ENCODE peak calls at places on chromosomes 3 and 15, in six cellular contexts. X is CD4-positive, alpha-beta memory T cell; O is adrenal gland; U is neuronal stem cell; B is GM23248; T is aorta. A is an unnamed sample. For H3K27me3 and H3K4me1, the result is how much of the 10 kb centered on the place peaks cover.

GRCh38 chr3:12227833-12228232 is 61.0 kb upstream of the PPARG start:
- DNase-seq in B (peak), T (no peak), O (no peak), U (no peak), X (no peak), A (no peak)

GRCh38 chr15:25543156-25543555 is 104.3 kb upstream of the UBE3A start:
- DNase-seq in T (peak), O (peak), X (no peak), B (peak), U (no peak), A (no peak)

GRCh38 chr3:171320721-171321120 is 139.5 kb downstream of the TNIK start:
- DNase-seq in T (no peak), O (no peak), X (no peak), B (no peak), U (no peak), A (no peak)

GRCh38 chr3:135896613-135897012 is 68.9 kb upstream of the PPP2R3A start:
- DNase-seq in U (no peak), O (no peak), T (no peak), X (no peak), B (peak), A (no peak)

GRCh38 chr3:77042892-77043291 is 3.0 kb downstream of the ROBO2 start:
- DNase-seq in B (peak), O (no peak), T (no peak), X (no peak), U (no peak), A (no peak)

GRCh38 chr15:61661791-61662190 is 398.5 kb downstream of the VPS13C start:
- DNase-seq in U (no peak), X (no peak), O (no peak), B (peak), T (no peak), A (no peak)

GRCh38 chr3:180085122-180085710 is 48.5 kb upstream of the PEX5L start:
- DNase-seq in X (no peak), U (no peak), T (no peak), B (no peak), O (no peak), A (no peak)

GRCh38 chr3:23863060-23863459 is 53.7 kb downstream of the NKIRAS1 start:
- DNase-seq in T (no peak), O (no peak), B (peak), X (no peak), U (no peak), A (no peak)

GRCh38 chr3:172513488-172513887 is 9.7 kb downstream of the TNFSF10 start:
- DNase-seq in U (no peak), B (no peak), X (no peak), T (no peak), O (no peak), A (no peak)

GRCh38 chr3:140859592-140860336 is 81.9 kb upstream of the SLC25A36 start:
- DNase-seq in B (no peak), U (no peak), O (no peak), T (no peak), X (no peak), A (no peak)

GRCh38 chr3:192284443-192285072 is 442.8 kb downstream of the FGF12 start:
- DNase-seq in U (no peak), B (no peak), O (no peak), X (no peak), T (no peak), A (no peak)

GRCh38 chr3:131568460-131568859 is 65.7 kb upstream of the MRPL3 start:
- DNase-seq in X (no peak), U (no peak), T (no peak), B (no peak), O (no peak), A (no peak)

GRCh38 chr3:171974986-171975837 is 64.2 kb upstream of the FNDC3B start:
- DNase-seq in T (no peak), O (no peak), X (no peak), B (peak), U (no peak), A (no peak)

GRCh38 chr3:111252795-111253194 is 181.2 kb downstream of the NECTIN3 start:
- DNase-seq in B (peak), T (no peak), O (peak), U (no peak), X (no peak), A (no peak)

GRCh38 chr15:98518823-98519561 is 129.3 kb upstream of the IGF1R start:
- DNase-seq in O (peak), X (peak), U (peak), T (peak), B (peak), A (peak)

GRCh38 chr3:134030382-134030753 is 643 bp upstream of the SLCO2A1 start:
- DNase-seq in O (no peak), U (no peak), B (no peak), X (no peak), T (no peak), A (no peak)

GRCh38 chr3:10757021-10757820 is 58.8 kb upstream of the SLC6A11 start:
- DNase-seq in O (no peak), T (no peak), B (peak), X (no peak), U (no peak), A (no peak)

GRCh38 chr15:89781891-89782618 is 5.9 kb downstream of the MESP2 start:
- DNase-seq in T (no peak), U (no peak), B (peak), X (no peak), O (peak), A (no peak)

GRCh38 chr3:58948018-58948417 is 101.8 kb downstream of the CFAP20DC start:
- DNase-seq in T (no peak), X (no peak), U (no peak), B (no peak), O (no peak), A (no peak)

GRCh38 chr15:43423793-43424192 is 52.9 kb downstream of the TUBGCP4 start:
- DNase-seq in T (no peak), U (no peak), O (no peak), X (no peak), B (no peak), A (no peak)

GRCh38 chr15:45157974-45158373 is 28.2 kb downstream of the DUOX1 start:
- DNase-seq in O (no peak), B (peak), T (no peak), U (peak), X (no peak), A (no peak)

GRCh38 chr15:38853608-38854007 is 289.0 kb upstream of the RASGRP1 start:
- DNase-seq in X (peak), T (no peak), B (peak), O (no peak), U (peak), A (peak)

GRCh38 chr15:66692808-66693596 is 9.0 kb upstream of the SMAD6 start:
- DNase-seq in B (no peak), U (no peak), O (no peak), T (no peak), X (peak), A (no peak)

GRCh38 chr15:93861956-93862741 is 369.2 kb upstream of the MCTP2 start:
- DNase-seq in B (no peak), O (no peak), T (peak), X (no peak), U (no peak), A (no peak)

GRCh38 chr15:93854088-93854487 is 377.3 kb upstream of the MCTP2 start:
- DNase-seq in B (no peak), U (no peak), O (no peak), X (no peak), T (no peak), A (no peak)

GRCh38 chr15:93862791-93863190 is 368.6 kb upstream of the MCTP2 start:
- DNase-seq in X (no peak), B (no peak), T (peak), O (peak), U (no peak), A (no peak)

GRCh38 chr15:93861413-93861812 is 369.9 kb upstream of the MCTP2 start:
- DNase-seq in B (peak), T (no peak), O (no peak), X (no peak), U (no peak), A (no peak)

DNA sequence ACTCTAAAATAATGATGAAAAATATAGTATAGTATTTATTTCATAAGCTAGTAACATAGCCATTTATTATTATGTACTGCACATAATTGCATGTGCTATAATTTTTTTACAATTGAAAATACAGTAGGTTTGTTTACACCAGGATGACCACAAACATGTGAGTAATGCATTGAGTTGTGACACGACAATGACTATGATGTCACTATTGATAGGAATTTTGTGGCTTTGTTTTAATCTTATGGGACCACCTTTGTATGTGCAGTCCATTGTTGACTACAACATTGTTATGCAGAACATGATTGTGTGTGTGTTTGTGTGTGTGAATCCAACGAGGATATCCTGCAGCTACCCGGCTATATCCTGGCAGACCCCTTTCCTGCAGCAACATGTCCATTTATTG is 372.2 kb upstream of the MCTP2 start:
- DNase-seq in O (no peak), X (no peak), U (no peak), T (no peak), B (no peak), A (no peak)
- H3K27me3 ChIP-seq in O (under half), X (under half), U (under half), T (under half), B (under half), A (under half)

GRCh38 chr15:84834227-84834955 is 17.2 kb downstream of the ALPK3 start:
- DNase-seq in O (no peak), T (no peak), B (no peak), U (no peak), X (no peak), A (no peak)

GRCh38 chr15:84835661-84836384 is 18.7 kb downstream of the ALPK3 start:
- DNase-seq in B (no peak), X (no peak), U (no peak), T (no peak), O (peak), A (no peak)

GRCh38 chr15:84834969-84835368 is 17.8 kb downstream of the ALPK3 start:
- DNase-seq in O (no peak), B (no peak), T (no peak), U (no peak), X (no peak), A (no peak)

GRCh38 chr15:84832446-84833040 is 15.4 kb downstream of the ALPK3 start:
- DNase-seq in T (no peak), O (no peak), X (no peak), U (no peak), B (no peak), A (no peak)

GRCh38 chr15:84833447-84833846 is 16.3 kb downstream of the ALPK3 start:
- DNase-seq in O (peak), X (no peak), T (no peak), U (no peak), B (peak), A (no peak)
- H3K4me1 ChIP-seq in O (under half), X (under half), T (under half), U (under half), B (under half), A (under half)

DNA sequence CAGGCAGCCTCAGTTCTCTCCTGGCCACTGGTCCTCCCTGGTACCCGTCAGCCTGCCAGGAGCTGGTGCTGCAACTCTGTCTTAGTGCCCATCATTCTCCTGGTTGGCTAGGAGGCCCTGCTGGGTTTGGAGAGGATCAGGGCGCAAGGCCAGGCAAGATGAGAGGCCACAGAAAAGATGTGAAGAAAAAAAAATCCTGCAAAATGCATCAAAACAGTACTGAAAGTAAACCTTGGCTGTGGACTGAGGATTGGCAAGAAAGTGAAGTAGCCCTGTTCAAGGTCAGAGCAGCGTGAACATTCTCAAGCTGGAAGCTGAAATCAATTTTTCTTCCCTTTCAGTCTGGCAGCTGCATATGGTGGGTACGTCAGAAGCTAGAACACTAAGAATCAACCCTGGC is 74.2 kb downstream of the GTF2E1 start:
- DNase-seq in X (no peak), B (no peak), U (no peak), O (peak), T (no peak), A (no peak)
- H3K4me3 ChIP-seq in X (no peak), B (no peak), U (no peak), O (no peak), T (no peak), A (no peak)

DNA sequence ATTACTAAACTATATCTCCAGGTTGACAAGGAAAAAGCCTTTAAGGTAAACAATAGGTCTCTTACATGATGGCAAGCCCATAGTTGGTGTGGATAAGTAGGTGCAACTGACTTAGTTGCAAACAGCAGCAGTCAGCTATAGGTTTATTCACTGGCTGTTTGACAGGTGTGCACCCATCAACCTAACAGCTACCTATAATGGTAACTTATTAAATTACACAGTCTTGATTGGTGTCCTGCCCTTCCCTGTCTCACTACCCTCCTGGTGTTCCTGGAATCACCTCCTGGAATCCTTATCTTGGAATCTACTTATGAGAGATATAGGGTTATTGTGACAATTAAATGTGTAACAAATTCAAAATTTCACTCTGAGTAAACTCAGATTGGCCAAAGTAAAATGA is 467.8 kb upstream of the UBE2E2 start:
- DNase-seq in B (no peak), X (no peak), T (no peak), U (no peak), O (no peak), A (no peak)
- H3K27me3 ChIP-seq in B (under half), X (under half), T (under half), U (under half), O (under half), A (under half)

GRCh38 chr3:52527039-52527731 is 6.5 kb downstream of the NT5DC2 start:
- DNase-seq in X (no peak), O (peak), B (no peak), U (no peak), T (peak), A (no peak)
- H3K4me1 ChIP-seq in X (under half), O (half or more), B (under half), U (under half), T (under half), A (under half)

A was measured in CD8-positive, alpha-beta memory T cell.